ENCODE peak calls at places on chromosome 22, in six cellular contexts. R is hypothalamus; O is PC-9; B is AG20443; P is CD4-positive, alpha-beta T cell; H is upper lobe of right lung. G is an unnamed sample.
A peak's percentile ranks its signal among the peaks of the same experiment; 100 is the strongest.

GRCh38 chr22:46942816-46943783 is 180.7 kb downstream of the TBC1D22A start:
- DNase-seq in H (no peak), P (no peak), B (no peak), O (no peak), R (no peak), G (peak; percentile 58)

GRCh38 chr22:24485608-24486007 is 9.5 kb upstream of the UPB1 start:
- DNase-seq in B (no peak), H (no peak), P (no peak), O (no peak), R (no peak), G (no peak)

GRCh38 chr22:50027639-50028537 is 15.3 kb upstream of the IL17REL start:
- DNase-seq in P (peak; percentile 38), R (no peak), B (no peak), O (peak; percentile 86), H (peak; percentile 74), G (no peak)

GRCh38 chr22:38802671-38803121 is 8.8 kb upstream of the DNAL4 start:
- DNase-seq in P (no peak), O (peak; percentile 87), H (no peak), R (peak; percentile 43), B (peak; percentile 91), G (no peak)

GRCh38 chr22:44026630-44027511 is 2.8 kb downstream of the PARVB start:
- DNase-seq in H (peak; percentile 88), P (peak; percentile 21), O (no peak), R (no peak), B (peak; percentile 85), G (peak; percentile 61)

GRCh38 chr22:46393791-46394333 is 58.3 kb downstream of the TRMU start:
- DNase-seq in B (no peak), O (no peak), H (no peak), P (no peak), R (no peak), G (no peak)

GRCh38 chr22:44098966-44099530 is 74.9 kb downstream of the PARVB start:
- DNase-seq in H (no peak), B (no peak), O (no peak), R (no peak), P (no peak), G (no peak)

GRCh38 chr22:22930222-22930497 is 42.5 kb downstream of the IGLL5 start:
- DNase-seq in P (no peak), R (no peak), O (no peak), B (no peak), H (no peak), G (no peak)

GRCh38 chr22:38406617-38407016 is 48.4 kb downstream of the KCNJ4 start:
- DNase-seq in B (peak; percentile 29), O (no peak), P (no peak), R (no peak), H (no peak), G (no peak)

GRCh38 chr22:20224917-20225692 is 43.0 kb downstream of the RTN4R start:
- DNase-seq in B (no peak), O (no peak), P (no peak), H (no peak), R (no peak), G (no peak)

GRCh38 chr22:37213941-37214340 is 1.7 kb upstream of the SSTR3 start:
- DNase-seq in B (no peak), R (no peak), O (no peak), P (no peak), H (peak; percentile 45), G (no peak)

GRCh38 chr22:22237521-22237920 is 7.1 kb upstream of the VPREB1 start:
- DNase-seq in R (no peak), B (no peak), P (no peak), H (no peak), O (no peak), G (no peak)

GRCh38 chr22:27460596-27461347 is 340.8 kb downstream of the MN1 start:
- DNase-seq in R (peak; percentile 55), H (no peak), B (peak; percentile 81), P (no peak), O (no peak), G (no peak)

GRCh38 chr22:47059701-47060161 is 297.3 kb downstream of the TBC1D22A start:
- DNase-seq in R (no peak), O (no peak), B (no peak), P (no peak), H (peak; percentile 9), G (no peak)

GRCh38 chr22:44364750-44365118 is 52.0 kb upstream of the SHISAL1 start:
- DNase-seq in H (peak; percentile 47), O (no peak), P (no peak), B (no peak), R (no peak), G (no peak)

GRCh38 chr22:38098410-38099249 is 11.9 kb downstream of the BAIAP2L2 start:
- DNase-seq in P (no peak), H (no peak), B (peak; percentile 78), R (no peak), O (no peak), G (no peak)

GRCh38 chr22:22749167-22749758 is 104.8 kb downstream of the GGTLC2 start:
- DNase-seq in B (no peak), H (no peak), O (no peak), R (no peak), P (no peak), G (no peak)

GRCh38 chr22:36465232-36466021 is 16.0 kb downstream of the TXN2 start:
- DNase-seq in P (no peak), H (peak; percentile 87), B (peak; percentile 90), R (no peak), O (peak; percentile 98), G (no peak)